ENCODE peak calls at places on chromosomes 11 and 22, in ten cellular contexts. L is adipocyte; F is activated T-cell treated with anti-CD3 and anti-CD28 coated beads, Interleukin-2, amount 50 U/mL, for 72 hours; P is GM23338; C is NCI-H460; Q is central memory CD4-positive, alpha-beta T cell; Z is spleen; V is LoVo; U is aorta; R is SJSA1. I is an unnamed sample.

GRCh38 chr11:38163526-38163925 is 1565.5 kb upstream of the RAG2 start:
- DNase-seq in R (no peak), L (no peak), C (no peak), Q (no peak), P (no peak), U (no peak), Z (no peak), F (no peak), V (no peak), I (no peak)

GRCh38 chr11:123546515-123546914 is 107.9 kb downstream of the SCN3B start:
- DNase-seq in F (no peak), V (no peak), U (no peak), P (no peak), C (no peak), Z (no peak), Q (no peak), L (peak), R (peak), I (no peak)

GRCh38 chr22:24510694-24511625 is 15.8 kb downstream of the UPB1 start:
- DNase-seq in R (no peak), L (peak), P (no peak), F (no peak), Q (no peak), Z (no peak), U (peak), V (no peak), C (peak), I (no peak)

GRCh38 chr22:17085277-17086091 is 684 bp downstream of the IL17RA start:
- DNase-seq in F (peak), U (no peak), P (peak), Q (no peak), V (no peak), R (peak), Z (no peak), L (peak), C (no peak), I (no peak)

GRCh38 chr11:67266424-67267187 is at the start of gene GRK2:
- DNase-seq in V (peak), C (no peak), Z (peak), L (peak), U (peak), Q (no peak), R (no peak), F (peak), P (peak), I (no peak)

GRCh38 chr11:70826541-70826943 is 425.8 kb downstream of the SHANK2 start:
- DNase-seq in C (no peak), F (no peak), P (peak), Q (no peak), V (no peak), U (no peak), L (peak), R (no peak), Z (no peak), I (peak)

GRCh38 chr11:117612111-117612510 is 184.9 kb downstream of the DSCAML1 start:
- DNase-seq in U (no peak), V (no peak), P (no peak), Q (no peak), L (no peak), C (no peak), R (no peak), F (no peak), Z (no peak), I (no peak)

GRCh38 chr22:46053563-46054090 is 76.7 kb upstream of the WNT7B start:
- DNase-seq in C (no peak), P (no peak), R (peak), U (peak), Z (peak), F (peak), V (peak), Q (peak), L (peak), I (no peak)

GRCh38 chr11:107707807-107708206 is 4.0 kb downstream of the SLN start:
- DNase-seq in C (no peak), Z (no peak), Q (no peak), L (no peak), R (no peak), F (no peak), P (peak), V (no peak), U (no peak), I (no peak)

GRCh38 chr11:62689421-62690183 is at the start of gene LRRN4CL:
- DNase-seq in P (no peak), F (no peak), U (peak), C (no peak), L (peak), Z (no peak), V (no peak), R (peak), Q (no peak), I (no peak)

GRCh38 chr11:69637601-69637955 is 3.4 kb upstream of the CCND1 start:
- DNase-seq in P (peak), R (no peak), F (no peak), Z (peak), Q (no peak), L (no peak), C (no peak), U (no peak), V (no peak), I (no peak)

I was measured in WERI-Rb-1.